ENCODE peak calls at places on chromosomes 11 and 22, in ten cellular contexts. G, L, P, F, B, N, V, T, Z and W are unnamed samples. For H3K27me3 and H3K9me3, the result is how much of the 10 kb centered on the place peaks cover.

GRCh38 chr11:11415786-11416390 is 62.8 kb upstream of the CSNK2A3 start:
- DNase-seq in G (no peak), L (no peak), P (peak), F (no peak), B (no peak), N (no peak), V (no peak), T (no peak), Z (no peak), W (no peak)

GRCh38 chr11:84648413-84648812 is 978.7 kb downstream of the DLG2 start:
- DNase-seq in G (no peak), L (no peak), P (no peak), F (no peak), B (no peak), N (no peak), V (no peak), T (no peak), Z (no peak), W (no peak)

GRCh38 chr11:88414385-88414861 is 76.9 kb upstream of the CTSC start:
- DNase-seq in G (no peak), L (no peak), P (peak), F (no peak), B (no peak), N (no peak), V (no peak), T (peak), Z (peak), W (no peak)

GRCh38 chr22:36399473-36399780 is 11.7 kb upstream of the MYH9 start:
- DNase-seq in G (no peak), L (no peak), P (no peak), F (no peak), B (no peak), N (no peak), V (no peak), T (no peak), Z (no peak), W (no peak)

GRCh38 chr11:33701831-33702230 is 1.2 kb upstream of the C11orf91 start:
- DNase-seq in G (peak), L (no peak), P (peak), F (no peak), B (no peak), N (no peak), V (no peak), T (no peak), Z (peak), W (no peak)

GRCh38 chr11:7540830-7541555 is 27.2 kb downstream of the PPFIBP2 start:
- DNase-seq in G (no peak), L (no peak), P (no peak), F (no peak), B (no peak), N (no peak), V (no peak), T (no peak), Z (no peak), W (no peak)

GRCh38 chr11:64246874-64247728 is at the start of gene PPP1R14B:
- DNase-seq in G (peak), L (peak), P (peak), F (peak), B (peak), N (peak), V (peak), T (peak), Z (peak), W (peak)

GRCh38 chr11:110311783-110312578 is 15.6 kb upstream of the RDX start:
- DNase-seq in G (no peak), L (no peak), P (peak), F (no peak), B (no peak), N (no peak), V (no peak), T (peak), Z (peak), W (peak)

GRCh38 chr11:130476200-130476921 is 27.9 kb downstream of the ADAMTS15 start:
- DNase-seq in G (no peak), L (no peak), P (no peak), F (no peak), B (no peak), N (no peak), V (no peak), T (no peak), Z (no peak), W (no peak)

GRCh38 chr22:36252754-36253522 is at the start of gene APOL1:
- DNase-seq in G (peak), L (no peak), P (peak), F (no peak), B (no peak), N (no peak), V (no peak), T (peak), Z (peak), W (no peak)

GRCh38 chr11:58900479-58901420 is 38.5 kb upstream of the GLYATL1 start:
- DNase-seq in G (peak), L (peak), P (peak), F (no peak), B (no peak), N (no peak), V (peak), T (peak), Z (peak), W (no peak)

GRCh38 chr11:120105576-120105975 is 32.3 kb downstream of the TRIM29 start:
- DNase-seq in G (no peak), L (no peak), P (no peak), F (no peak), B (no peak), N (no peak), V (peak), T (no peak), Z (no peak), W (no peak)

GRCh38 chr11:100338144-100338840 is 348.8 kb upstream of the ARHGAP42 start:
- DNase-seq in G (no peak), L (no peak), P (no peak), F (no peak), B (no peak), N (no peak), V (no peak), T (no peak), Z (no peak), W (no peak)

GRCh38 chr11:100340416-100341323 is 346.4 kb upstream of the ARHGAP42 start:
- DNase-seq in G (no peak), L (no peak), P (no peak), F (no peak), B (no peak), N (no peak), V (no peak), T (no peak), Z (peak), W (peak)
- H3K4me3 ChIP-seq in G (no peak), L (no peak), P (no peak), F (no peak), B (no peak), N (no peak), V (no peak), T (no peak), Z (no peak), W (no peak)

GRCh38 chr11:125372911-125373310 is 123.2 kb downstream of the FEZ1 start:
- DNase-seq in G (no peak), L (no peak), P (no peak), F (no peak), B (no peak), N (no peak), V (no peak), T (no peak), Z (no peak), W (no peak)
- H3K27me3 ChIP-seq in G (under half), L (under half), P (under half), F (under half), B (under half), N (under half), V (under half), T (half or more), Z (under half), W (under half)

GRCh38 chr11:57069942-57070341 is 81.2 kb downstream of the OR5AK2 start:
- DNase-seq in G (no peak), L (no peak), P (peak), F (no peak), B (no peak), N (no peak), V (no peak), T (no peak), Z (no peak), W (no peak)
- H3K9me3 ChIP-seq in G (under half), L (under half), P (under half), F (under half), B (under half), N (under half), V (under half), T (under half), Z (under half), W (under half)

DNA sequence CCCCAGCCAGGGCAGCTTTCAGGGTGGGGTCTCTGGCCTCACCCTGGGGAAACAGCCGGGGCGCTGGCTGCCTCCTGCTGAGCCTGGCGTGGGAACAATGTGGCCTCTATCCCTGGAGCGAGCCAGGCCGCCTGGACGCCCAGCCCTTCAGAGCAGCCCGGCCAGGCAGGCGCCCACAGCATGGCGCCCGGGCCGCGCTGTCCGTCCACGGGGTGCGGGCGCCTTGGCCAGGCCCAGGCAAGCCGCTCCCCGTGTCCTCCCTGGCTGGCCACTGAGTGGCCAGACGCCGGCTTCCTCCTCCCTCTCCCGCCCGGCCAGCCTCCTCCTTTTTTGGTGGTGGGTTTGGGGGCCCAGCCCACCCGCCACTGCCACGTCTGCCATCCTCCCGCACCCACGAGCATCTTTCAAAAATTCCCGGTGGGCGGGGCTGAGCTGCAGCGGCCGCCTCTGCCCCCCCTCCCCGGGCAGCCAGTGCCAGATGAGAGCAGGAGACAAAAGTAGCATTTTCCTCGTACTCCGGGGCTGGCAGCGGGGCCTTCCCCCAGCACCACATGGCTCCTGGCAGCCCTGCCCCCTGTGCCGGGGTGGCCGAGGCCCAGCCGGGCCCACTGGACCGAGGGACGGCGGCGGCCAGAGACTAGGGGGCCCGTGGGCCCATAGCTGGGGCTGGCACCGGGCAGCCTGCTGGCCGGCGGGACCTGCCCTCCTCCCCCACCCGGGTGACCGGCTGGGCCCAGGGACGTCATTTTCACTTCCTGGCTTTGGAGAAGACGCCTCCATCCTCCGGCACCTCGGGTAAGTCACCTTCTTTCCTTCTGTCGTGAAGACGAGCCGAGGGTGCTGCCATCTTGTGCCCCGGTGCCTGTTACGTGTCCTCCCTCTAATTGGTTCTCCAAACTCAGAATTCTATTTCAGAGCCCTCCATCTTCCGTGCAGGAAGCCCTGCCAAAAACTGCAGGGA is 70.2 kb upstream of the PPARA start:
- DNase-seq in G (peak), L (no peak), P (no peak), F (no peak), B (peak), N (no peak), V (peak), T (no peak), Z (peak), W (peak)
- H3K4me3 ChIP-seq in G (peak), L (peak), P (peak), F (no peak), B (peak), N (peak), V (peak), T (no peak), Z (peak), W (peak)

DNA sequence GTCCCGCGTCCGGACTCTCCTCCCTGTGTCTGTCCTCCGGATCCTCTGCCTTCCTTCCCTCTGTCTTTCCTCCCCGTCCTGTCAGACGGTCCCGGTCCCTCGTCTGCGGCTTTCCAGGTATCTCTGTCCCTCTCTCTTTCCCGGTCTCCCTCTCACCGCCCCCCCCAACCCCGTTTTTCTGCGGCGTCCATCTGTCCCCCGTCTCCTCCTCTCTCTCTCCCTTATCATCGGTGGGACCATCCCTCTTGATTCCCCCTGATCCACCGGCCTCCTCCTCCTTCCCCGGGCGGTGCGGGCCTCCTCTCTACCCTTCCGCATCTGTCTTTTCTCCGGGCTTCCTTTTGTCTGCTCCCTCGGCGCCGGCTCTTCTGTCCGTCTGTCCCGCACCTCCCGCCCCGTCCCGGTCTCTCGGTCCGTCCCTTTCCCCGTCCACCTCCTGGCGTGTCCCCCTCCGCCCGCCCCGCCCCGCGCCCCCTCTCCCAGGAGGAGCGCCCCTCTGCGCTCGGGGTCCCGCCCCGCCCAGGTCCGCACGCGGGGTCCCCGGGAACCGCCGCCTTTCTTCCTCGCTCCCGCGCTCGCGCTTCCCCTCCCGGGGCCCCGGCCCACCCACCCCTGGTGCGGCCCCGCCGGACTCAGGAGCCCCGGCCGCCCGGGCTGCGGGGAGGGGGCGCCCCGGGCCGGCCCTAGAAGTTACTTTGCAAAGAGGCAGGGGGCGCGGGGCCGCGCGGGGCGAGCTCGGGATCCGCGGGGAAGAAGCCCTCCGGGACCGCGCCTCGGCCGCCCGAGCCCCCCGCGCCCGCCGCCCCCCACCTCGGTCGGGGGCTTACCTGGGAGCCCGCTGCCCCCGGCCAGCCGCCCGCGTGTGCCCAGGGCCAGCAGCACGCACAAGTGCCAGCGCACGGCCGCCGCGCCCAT is 568 bp downstream of the SCUBE1 start:
- DNase-seq in G (no peak), L (no peak), P (no peak), F (no peak), B (no peak), N (no peak), V (no peak), T (no peak), Z (no peak), W (no peak)
- H3K27me3 ChIP-seq in G (half or more), L (under half), P (half or more), F (under half), B (under half), N (under half), V (under half), T (under half), Z (under half), W (under half)